ENCODE peak calls at places on chromosomes 1 and 21, in nine cellular contexts. One of them, this sample, is unnamed.

GRCh38 chr21:36768496-36768895 is 69.6 kb downstream of the SIM2 start:
- ATAC-seq in heart left ventricle: no peak
- ATAC-seq in upper lobe of right lung: no peak
- ATAC-seq in pancreas: no peak
- ATAC-seq in naive thymus-derived CD4-positive, alpha-beta T cell: no peak
- ATAC-seq in PC-3: no peak
- ATAC-seq in activated naive CD8-positive, alpha-beta T cell treated with anti-CD3 and anti-CD28 coated beads, Interleukin-2, amount 10 ng/mL, durations not matched to agents 7 days and 5 days: no peak
- ATAC-seq in T-cell: no peak
- ATAC-seq in SK-N-SH treated with all-trans-retinoic acid at 6 μM for 48 hours: no peak
- ATAC-seq in this sample: no peak

GRCh38 chr1:198830397-198830796 is 191.6 kb downstream of the PTPRC start:
- ATAC-seq in activated naive CD8-positive, alpha-beta T cell treated with anti-CD3 and anti-CD28 coated beads, Interleukin-2, amount 10 ng/mL, durations not matched to agents 7 days and 5 days: no peak
- ATAC-seq in heart left ventricle: no peak
- ATAC-seq in PC-3: no peak
- ATAC-seq in upper lobe of right lung: no peak
- ATAC-seq in T-cell: no peak
- ATAC-seq in naive thymus-derived CD4-positive, alpha-beta T cell: no peak
- ATAC-seq in SK-N-SH treated with all-trans-retinoic acid at 6 μM for 48 hours: no peak
- ATAC-seq in pancreas: no peak
- ATAC-seq in this sample: no peak

GRCh38 chr1:2312589-2313301 is 78.6 kb downstream of the MORN1 start:
- ATAC-seq in upper lobe of right lung: no peak
- ATAC-seq in naive thymus-derived CD4-positive, alpha-beta T cell: no peak
- ATAC-seq in SK-N-SH treated with all-trans-retinoic acid at 6 μM for 48 hours: no peak
- ATAC-seq in pancreas: no peak
- ATAC-seq in T-cell: no peak
- ATAC-seq in PC-3: no peak
- ATAC-seq in heart left ventricle: peak
- ATAC-seq in activated naive CD8-positive, alpha-beta T cell treated with anti-CD3 and anti-CD28 coated beads, Interleukin-2, amount 10 ng/mL, durations not matched to agents 7 days and 5 days: no peak
- ATAC-seq in this sample: no peak

GRCh38 chr1:220990417-220991337 is 111.4 kb downstream of the HLX start:
- ATAC-seq in upper lobe of right lung: no peak
- ATAC-seq in activated naive CD8-positive, alpha-beta T cell treated with anti-CD3 and anti-CD28 coated beads, Interleukin-2, amount 10 ng/mL, durations not matched to agents 7 days and 5 days: no peak
- ATAC-seq in naive thymus-derived CD4-positive, alpha-beta T cell: peak
- ATAC-seq in T-cell: no peak
- ATAC-seq in pancreas: peak
- ATAC-seq in heart left ventricle: peak
- ATAC-seq in SK-N-SH treated with all-trans-retinoic acid at 6 μM for 48 hours: peak
- ATAC-seq in PC-3: peak
- ATAC-seq in this sample: no peak

GRCh38 chr1:35448344-35448801 is 108.8 kb downstream of the KIAA0319L start:
- ATAC-seq in T-cell: no peak
- ATAC-seq in heart left ventricle: no peak
- ATAC-seq in naive thymus-derived CD4-positive, alpha-beta T cell: no peak
- ATAC-seq in activated naive CD8-positive, alpha-beta T cell treated with anti-CD3 and anti-CD28 coated beads, Interleukin-2, amount 10 ng/mL, durations not matched to agents 7 days and 5 days: no peak
- ATAC-seq in SK-N-SH treated with all-trans-retinoic acid at 6 μM for 48 hours: no peak
- ATAC-seq in PC-3: peak
- ATAC-seq in pancreas: peak
- ATAC-seq in upper lobe of right lung: peak
- ATAC-seq in this sample: no peak

GRCh38 chr1:6544831-6545230 is 9.5 kb downstream of the NOL9 start:
- ATAC-seq in upper lobe of right lung: no peak
- ATAC-seq in SK-N-SH treated with all-trans-retinoic acid at 6 μM for 48 hours: peak
- ATAC-seq in pancreas: no peak
- ATAC-seq in PC-3: peak
- ATAC-seq in heart left ventricle: no peak
- ATAC-seq in activated naive CD8-positive, alpha-beta T cell treated with anti-CD3 and anti-CD28 coated beads, Interleukin-2, amount 10 ng/mL, durations not matched to agents 7 days and 5 days: peak
- ATAC-seq in naive thymus-derived CD4-positive, alpha-beta T cell: no peak
- ATAC-seq in T-cell: no peak
- ATAC-seq in this sample: peak

GRCh38 chr21:34072145-34073031 is 990 bp upstream of the MRPS6 start:
- ATAC-seq in SK-N-SH treated with all-trans-retinoic acid at 6 μM for 48 hours: peak
- ATAC-seq in naive thymus-derived CD4-positive, alpha-beta T cell: no peak
- ATAC-seq in activated naive CD8-positive, alpha-beta T cell treated with anti-CD3 and anti-CD28 coated beads, Interleukin-2, amount 10 ng/mL, durations not matched to agents 7 days and 5 days: no peak
- ATAC-seq in pancreas: peak
- ATAC-seq in upper lobe of right lung: peak
- ATAC-seq in T-cell: peak
- ATAC-seq in heart left ventricle: peak
- ATAC-seq in PC-3: peak
- ATAC-seq in this sample: peak

GRCh38 chr1:89529196-89529595 is 4.6 kb downstream of the LRRC8B start:
- ATAC-seq in SK-N-SH treated with all-trans-retinoic acid at 6 μM for 48 hours: no peak
- ATAC-seq in T-cell: no peak
- ATAC-seq in upper lobe of right lung: no peak
- ATAC-seq in PC-3: no peak
- ATAC-seq in activated naive CD8-positive, alpha-beta T cell treated with anti-CD3 and anti-CD28 coated beads, Interleukin-2, amount 10 ng/mL, durations not matched to agents 7 days and 5 days: no peak
- ATAC-seq in pancreas: no peak
- ATAC-seq in naive thymus-derived CD4-positive, alpha-beta T cell: no peak
- ATAC-seq in heart left ventricle: no peak
- ATAC-seq in this sample: no peak

GRCh38 chr1:41954533-41954944 is 35.8 kb upstream of the HIVEP3 start:
- ATAC-seq in PC-3: peak
- ATAC-seq in upper lobe of right lung: no peak
- ATAC-seq in heart left ventricle: no peak
- ATAC-seq in naive thymus-derived CD4-positive, alpha-beta T cell: no peak
- ATAC-seq in T-cell: no peak
- ATAC-seq in SK-N-SH treated with all-trans-retinoic acid at 6 μM for 48 hours: peak
- ATAC-seq in pancreas: no peak
- ATAC-seq in activated naive CD8-positive, alpha-beta T cell treated with anti-CD3 and anti-CD28 coated beads, Interleukin-2, amount 10 ng/mL, durations not matched to agents 7 days and 5 days: no peak
- ATAC-seq in this sample: no peak

GRCh38 chr1:52603680-52604501 is 1.7 kb downstream of the GPX7 start:
- ATAC-seq in PC-3: peak
- ATAC-seq in T-cell: no peak
- ATAC-seq in naive thymus-derived CD4-positive, alpha-beta T cell: no peak
- ATAC-seq in upper lobe of right lung: no peak
- ATAC-seq in pancreas: no peak
- ATAC-seq in SK-N-SH treated with all-trans-retinoic acid at 6 μM for 48 hours: no peak
- ATAC-seq in activated naive CD8-positive, alpha-beta T cell treated with anti-CD3 and anti-CD28 coated beads, Interleukin-2, amount 10 ng/mL, durations not matched to agents 7 days and 5 days: no peak
- ATAC-seq in heart left ventricle: peak
- ATAC-seq in this sample: no peak

GRCh38 chr1:10635385-10635896 is 160.7 kb downstream of the PEX14 start:
- ATAC-seq in naive thymus-derived CD4-positive, alpha-beta T cell: no peak
- ATAC-seq in pancreas: peak
- ATAC-seq in T-cell: no peak
- ATAC-seq in PC-3: peak
- ATAC-seq in heart left ventricle: peak
- ATAC-seq in SK-N-SH treated with all-trans-retinoic acid at 6 μM for 48 hours: no peak
- ATAC-seq in upper lobe of right lung: peak
- ATAC-seq in activated naive CD8-positive, alpha-beta T cell treated with anti-CD3 and anti-CD28 coated beads, Interleukin-2, amount 10 ng/mL, durations not matched to agents 7 days and 5 days: no peak
- ATAC-seq in this sample: no peak

GRCh38 chr1:99548924-99549605 is 96.8 kb upstream of the PALMD start:
- ATAC-seq in heart left ventricle: peak
- ATAC-seq in activated naive CD8-positive, alpha-beta T cell treated with anti-CD3 and anti-CD28 coated beads, Interleukin-2, amount 10 ng/mL, durations not matched to agents 7 days and 5 days: no peak
- ATAC-seq in PC-3: no peak
- ATAC-seq in naive thymus-derived CD4-positive, alpha-beta T cell: no peak
- ATAC-seq in upper lobe of right lung: no peak
- ATAC-seq in T-cell: no peak
- ATAC-seq in pancreas: peak
- ATAC-seq in SK-N-SH treated with all-trans-retinoic acid at 6 μM for 48 hours: peak
- ATAC-seq in this sample: no peak